ENCODE peak calls at places on chromosomes 3 and 15, in six cellular contexts. One of them, this sample, is unnamed.

GRCh38 chr3:123084738-123085237 is 18.0 kb downstream of the PDIA5 start:
- DNase-seq in neuronal stem cell: no peak
- DNase-seq in NCI-H1417: no peak
- DNase-seq in CD8-positive, alpha-beta memory T cell: no peak
- DNase-seq in ovary: no peak
- DNase-seq in stimulated activated CD4-positive, alpha-beta T cell treated with anti-CD3 and anti-CD28 coated beads, Interleukin-4, amount 100 ng/mL, for 48 hours: no peak
- DNase-seq in this sample: peak

GRCh38 chr3:168024537-168024941 is 71.2 kb downstream of the GOLIM4 start:
- DNase-seq in neuronal stem cell: no peak
- DNase-seq in NCI-H1417: peak
- DNase-seq in CD8-positive, alpha-beta memory T cell: no peak
- DNase-seq in ovary: no peak
- DNase-seq in stimulated activated CD4-positive, alpha-beta T cell treated with anti-CD3 and anti-CD28 coated beads, Interleukin-4, amount 100 ng/mL, for 48 hours: no peak
- DNase-seq in this sample: peak

GRCh38 chr3:194296448-194296831 is 54.7 kb downstream of the CPN2 start:
- DNase-seq in neuronal stem cell: peak
- DNase-seq in NCI-H1417: no peak
- DNase-seq in CD8-positive, alpha-beta memory T cell: no peak
- DNase-seq in ovary: peak
- DNase-seq in stimulated activated CD4-positive, alpha-beta T cell treated with anti-CD3 and anti-CD28 coated beads, Interleukin-4, amount 100 ng/mL, for 48 hours: no peak
- DNase-seq in this sample: peak

GRCh38 chr15:62291262-62291661 is 126.2 kb upstream of the C2CD4B start:
- DNase-seq in neuronal stem cell: no peak
- DNase-seq in NCI-H1417: no peak
- DNase-seq in CD8-positive, alpha-beta memory T cell: no peak
- DNase-seq in ovary: no peak
- DNase-seq in stimulated activated CD4-positive, alpha-beta T cell treated with anti-CD3 and anti-CD28 coated beads, Interleukin-4, amount 100 ng/mL, for 48 hours: no peak
- DNase-seq in this sample: no peak

GRCh38 chr15:101320501-101321052 is 25.5 kb upstream of the SNRPA1 start:
- DNase-seq in neuronal stem cell: peak
- DNase-seq in NCI-H1417: no peak
- DNase-seq in CD8-positive, alpha-beta memory T cell: peak
- DNase-seq in ovary: no peak
- DNase-seq in stimulated activated CD4-positive, alpha-beta T cell treated with anti-CD3 and anti-CD28 coated beads, Interleukin-4, amount 100 ng/mL, for 48 hours: peak
- DNase-seq in this sample: no peak

GRCh38 chr3:107128942-107129341 is 248.3 kb upstream of the CCDC54 start:
- DNase-seq in neuronal stem cell: no peak
- DNase-seq in NCI-H1417: no peak
- DNase-seq in CD8-positive, alpha-beta memory T cell: no peak
- DNase-seq in ovary: no peak
- DNase-seq in stimulated activated CD4-positive, alpha-beta T cell treated with anti-CD3 and anti-CD28 coated beads, Interleukin-4, amount 100 ng/mL, for 48 hours: no peak
- DNase-seq in this sample: no peak

GRCh38 chr3:33613041-33613440 is 105.0 kb downstream of the CLASP2 start:
- DNase-seq in neuronal stem cell: no peak
- DNase-seq in NCI-H1417: no peak
- DNase-seq in CD8-positive, alpha-beta memory T cell: no peak
- DNase-seq in ovary: no peak
- DNase-seq in stimulated activated CD4-positive, alpha-beta T cell treated with anti-CD3 and anti-CD28 coated beads, Interleukin-4, amount 100 ng/mL, for 48 hours: no peak
- DNase-seq in this sample: no peak

GRCh38 chr3:126344380-126345041 is 12.7 kb downstream of the KLF15 start:
- DNase-seq in neuronal stem cell: no peak
- DNase-seq in NCI-H1417: no peak
- DNase-seq in CD8-positive, alpha-beta memory T cell: no peak
- DNase-seq in ovary: no peak
- DNase-seq in stimulated activated CD4-positive, alpha-beta T cell treated with anti-CD3 and anti-CD28 coated beads, Interleukin-4, amount 100 ng/mL, for 48 hours: no peak
- DNase-seq in this sample: no peak